ENCODE peak calls at places on chromosomes 5 and 9, in six cellular contexts. J, N, V, D, E and M are unnamed samples.
A peak's percentile ranks its signal among the peaks of the same experiment; 100 is the strongest.

GRCh38 chr5:178537467-178538381 is 52.5 kb downstream of the COL23A1 start:
- DNase-seq in N (peak; percentile 58), D (no peak), E (no peak), J (no peak), V (no peak), M (no peak)

GRCh38 chr9:122403381-122404002 is 32.7 kb downstream of the PTGS1 start:
- DNase-seq in D (no peak), N (no peak), J (no peak), E (no peak), V (no peak), M (no peak)

GRCh38 chr5:145854651-145855258 is 18.1 kb downstream of the GRXCR2 start:
- DNase-seq in E (peak; percentile 70), N (no peak), D (no peak), V (peak; percentile 83), J (no peak), M (no peak)

GRCh38 chr9:135282001-135282731 is 194.7 kb downstream of the OLFM1 start:
- DNase-seq in D (peak; percentile 24), V (peak; percentile 65), E (peak; percentile 27), J (peak; percentile 90), N (no peak), M (peak; percentile 12)

GRCh38 chr9:84899326-84899725 is 229.8 kb downstream of the NTRK2 start:
- DNase-seq in E (no peak), N (no peak), D (no peak), J (no peak), V (no peak), M (no peak)

GRCh38 chr9:125652771-125653170 is 54.2 kb downstream of the MAPKAP1 start:
- DNase-seq in V (no peak), J (no peak), N (no peak), E (no peak), D (no peak), M (no peak)

GRCh38 chr9:118618091-118618490 is 751.1 kb downstream of the BRINP1 start:
- DNase-seq in E (peak; percentile 16), V (no peak), N (no peak), D (no peak), J (no peak), M (no peak)

GRCh38 chr5:108303086-108303485 is 78.8 kb downstream of the FBXL17 start:
- DNase-seq in D (no peak), E (no peak), N (no peak), V (no peak), J (no peak), M (no peak)

GRCh38 chr9:107587175-107587963 is 97.8 kb upstream of the KLF4 start:
- DNase-seq in J (peak; percentile 60), V (no peak), D (no peak), E (no peak), N (no peak), M (no peak)

GRCh38 chr5:75522025-75522424 is 10.3 kb downstream of the POLK start:
- DNase-seq in D (no peak), N (no peak), E (no peak), V (peak; percentile 4), J (no peak), M (no peak)

GRCh38 chr5:10719965-10720364 is 41.1 kb downstream of the DAP start:
- DNase-seq in E (peak; percentile 89), D (no peak), N (no peak), J (peak; percentile 46), V (peak; percentile 100), M (no peak)

GRCh38 chr5:41871866-41872265 is 1.6 kb upstream of the OXCT1 start:
- DNase-seq in J (peak; percentile 6), E (no peak), N (no peak), V (peak; percentile 61), D (no peak), M (no peak)

GRCh38 chr9:34200092-34200491 is 21.2 kb downstream of the UBAP1 start:
- DNase-seq in V (no peak), J (no peak), N (no peak), E (no peak), D (no peak), M (no peak)

GRCh38 chr5:55102345-55102744 is at the start of gene GZMA:
- DNase-seq in N (no peak), V (no peak), J (no peak), D (no peak), E (no peak), M (no peak)

GRCh38 chr5:145887976-145888574 is 15.3 kb upstream of the GRXCR2 start:
- DNase-seq in V (peak; percentile 68), D (peak; percentile 13), E (peak; percentile 53), J (peak; percentile 67), N (peak; percentile 81), M (peak; percentile 43)

GRCh38 chr9:87464992-87465378 is 32.7 kb upstream of the DAPK1 start:
- DNase-seq in J (no peak), D (no peak), N (no peak), E (no peak), V (no peak), M (no peak)

GRCh38 chr9:70127540-70128416 is 84.1 kb downstream of the MAMDC2 start:
- DNase-seq in N (no peak), V (no peak), J (no peak), D (no peak), E (no peak), M (no peak)

GRCh38 chr9:128881884-128882676 is at the start of the genes KYAT1 and LRRC8A:
- DNase-seq in J (peak; percentile 97), V (peak; percentile 95), N (peak; percentile 99), E (peak; percentile 96), D (peak; percentile 99), M (peak; percentile 87)
- TF ChIP-seq CTCF in J (no peak), V (no peak), N (no peak), E (peak; percentile 13), D (no peak), M (peak; percentile 50)

DNA sequence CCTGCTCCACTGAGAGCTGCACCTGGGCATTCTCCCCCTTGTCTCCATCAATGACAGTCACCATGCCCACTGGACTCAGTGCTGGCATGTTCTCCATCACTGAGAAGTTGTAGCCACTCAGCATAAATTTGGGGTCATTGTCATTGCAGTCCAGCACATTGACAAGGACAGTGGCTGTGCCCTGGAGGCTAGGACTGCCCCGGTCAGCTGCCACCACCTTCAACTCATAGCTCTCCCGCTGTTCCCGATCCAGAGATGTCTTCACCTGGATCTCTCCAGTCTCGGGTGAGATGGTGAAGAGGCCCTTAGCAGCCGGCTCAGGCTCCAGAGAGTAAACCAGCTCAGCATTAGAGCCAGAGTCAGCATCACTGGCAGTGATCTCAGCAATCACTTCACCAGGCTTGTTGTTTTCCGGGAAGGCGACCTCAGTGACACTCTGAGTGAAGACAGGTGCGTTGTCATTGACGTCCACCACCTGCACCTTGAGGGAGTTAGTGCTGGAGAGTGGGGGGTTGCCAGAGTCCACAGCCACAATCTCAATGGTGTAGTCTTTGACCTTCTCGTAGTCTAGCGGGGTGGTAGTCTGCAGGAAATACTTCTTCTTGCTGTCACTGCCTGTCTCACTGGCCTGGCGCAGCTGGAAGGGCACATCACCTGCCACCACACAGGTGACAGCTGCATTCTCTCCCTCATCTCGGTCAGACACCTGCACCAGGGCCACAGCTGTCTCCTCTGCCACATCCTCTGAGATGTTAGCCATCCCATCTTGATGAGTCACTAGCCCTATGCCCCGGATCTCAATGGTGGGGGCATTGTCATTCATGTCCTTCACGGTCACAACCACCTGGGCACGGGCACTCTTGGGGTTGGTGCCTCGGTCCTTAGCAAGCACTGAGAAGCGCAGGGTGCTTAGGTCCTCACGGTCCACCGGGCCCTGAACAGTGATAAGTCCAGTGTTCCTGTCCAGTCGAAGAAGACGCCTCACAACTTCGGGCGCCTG is 13.5 kb downstream of the PCDH1 start:
- DNase-seq in N (no peak), E (no peak), J (no peak), V (no peak), D (peak; percentile 43), M (no peak)
- H3K27ac ChIP-seq in N (no peak overlapping the region), E (no peak overlapping the region), J (peak overlapping the region; percentile 81), V (peak overlapping the region; percentile 95), D (no peak overlapping the region), M (no peak overlapping the region)

DNA sequence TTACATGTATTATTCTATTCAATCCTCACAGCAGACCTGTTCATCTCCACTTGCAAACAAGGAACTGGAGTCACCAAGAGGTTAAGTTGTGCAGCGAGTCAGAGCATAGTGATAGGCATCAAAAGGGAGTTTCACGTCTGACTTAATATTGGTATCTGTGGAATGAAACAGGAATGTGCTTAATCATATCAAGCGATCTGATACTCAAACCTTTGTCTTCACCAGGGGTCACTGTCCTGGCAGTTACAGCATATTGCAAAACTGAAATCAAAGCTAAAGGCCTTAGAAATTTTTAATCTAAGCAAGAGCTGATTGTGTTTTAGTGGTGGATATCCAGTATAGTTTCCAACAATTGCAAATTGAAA is 271.6 kb downstream of the PLK2 start:
- DNase-seq in N (peak; percentile 27), E (peak; percentile 98), V (peak; percentile 84), J (peak; percentile 3), D (no peak), M (peak; percentile 92)
- TF ChIP-seq CTCF in N (no peak), E (peak; percentile 33), V (peak; percentile 26), J (no peak), D (no peak), M (peak; percentile 57)

DNA sequence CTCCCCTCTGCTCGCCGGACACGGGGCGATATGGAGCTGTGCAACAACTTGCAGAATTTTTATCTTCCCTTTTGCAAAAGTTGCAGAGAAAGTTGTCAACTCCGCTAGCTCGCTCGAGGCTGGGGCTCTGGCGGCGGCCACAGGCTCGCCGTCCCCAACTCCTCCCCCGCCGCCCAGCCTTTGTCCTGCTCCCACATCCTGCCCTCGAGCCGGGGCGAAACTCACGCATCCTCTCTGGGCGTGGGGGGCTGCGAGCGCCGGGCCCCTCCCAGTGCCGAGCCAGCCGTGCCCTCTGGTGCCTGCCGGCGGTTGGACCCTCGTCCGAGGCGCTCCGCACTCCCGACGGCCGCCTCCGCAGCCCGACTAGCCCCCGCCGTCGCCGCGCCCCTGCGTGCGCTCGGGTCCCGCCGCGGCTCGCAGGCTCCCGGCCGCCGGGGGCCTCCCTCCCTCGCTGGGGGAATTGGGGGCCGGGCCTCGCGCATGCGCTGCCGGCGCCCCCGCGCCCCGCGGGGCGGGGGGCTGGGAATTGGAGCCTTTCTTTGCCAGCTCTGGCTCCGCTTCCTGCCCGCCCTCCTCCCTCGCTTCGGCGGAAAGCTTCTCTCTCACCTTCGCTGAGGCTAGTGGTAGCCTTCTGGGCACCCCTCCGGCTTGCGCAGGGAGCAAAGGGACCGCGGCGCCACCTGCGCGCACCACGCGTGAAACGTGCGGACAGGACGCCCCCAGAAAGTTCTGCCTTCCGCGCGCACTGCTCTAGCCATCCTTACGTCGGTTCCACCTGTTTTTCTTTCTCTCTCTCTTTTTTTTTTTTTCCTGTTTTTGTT is at the start of gene CCNJL:
- DNase-seq in V (peak; percentile 74), J (no peak), E (peak; percentile 62), N (peak; percentile 94), D (no peak), M (no peak)
- H3K27ac ChIP-seq in V (peak within 1 kb of the TSS; percentile 25), J (no peak within 1 kb of the TSS), E (peak within 1 kb of the TSS; percentile 91), N (no peak within 1 kb of the TSS), D (no peak within 1 kb of the TSS), M (no peak within 1 kb of the TSS)

DNA sequence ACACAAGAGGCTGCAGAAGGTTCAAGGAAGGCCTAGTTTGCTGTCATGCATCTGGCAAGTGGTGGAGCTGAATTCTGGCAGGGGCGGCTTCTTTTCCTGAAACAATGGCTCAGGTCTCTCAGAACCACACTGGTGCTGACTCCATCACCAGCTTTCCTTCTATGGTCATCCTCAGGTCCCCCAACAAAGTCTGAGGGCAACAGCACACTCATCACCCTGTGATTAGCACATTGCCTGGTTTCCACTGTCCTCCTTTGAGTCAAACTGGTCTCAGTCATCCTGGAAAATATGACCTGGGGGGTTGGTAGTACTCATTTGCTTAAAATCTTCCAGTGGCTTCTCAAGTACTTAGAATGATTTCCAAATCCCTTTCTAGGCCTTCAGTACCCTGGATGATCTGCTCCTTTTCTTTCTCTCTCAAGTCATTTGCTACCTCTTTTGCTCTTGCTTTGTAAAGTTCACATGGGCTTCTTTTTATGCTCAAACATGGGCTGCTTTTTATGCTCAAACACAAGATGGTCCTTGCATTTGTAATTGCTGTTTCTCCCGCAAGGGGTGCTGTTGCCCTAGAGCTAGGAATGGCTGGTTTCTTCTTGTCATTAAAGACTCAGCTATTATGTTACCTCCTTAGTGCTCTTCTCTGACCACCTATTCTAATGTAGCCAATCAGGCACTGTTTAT is 144.9 kb downstream of the ALDH1A1 start:
- DNase-seq in D (peak; percentile 6), E (peak; percentile 42), N (no peak), V (peak; percentile 29), J (no peak), M (peak; percentile 10)
- TF ChIP-seq CTCF in D (peak; percentile 70), E (peak; percentile 12), N (peak; percentile 40), V (peak; percentile 52), J (no peak), M (peak; percentile 59)